ENCODE peak calls at places on chromosome 14, in ten cellular contexts. Y is stimulated activated CD8-positive, alpha-beta memory T cell treated with anti-CD3 and anti-CD28 coated beads, Interleukin-2, amount 100 ng/mL, for 48 hours; C is choroid plexus epithelial cell; H is head of caudate nucleus; U is pancreas; J is activated CD8-positive, alpha-beta memory T cell treated with anti-CD3 and anti-CD28 coated beads for 24 hours; O is HT-29; X is osteocyte; Q is H7; I is CD14-positive monocyte. R is an unnamed sample.

GRCh38 chr14:101169267-101169666 is 265.7 kb upstream of the RTL1 start:
- DNase-seq in J (no peak), U (no peak), I (no peak), Y (no peak), Q (no peak), X (no peak), H (no peak), C (no peak), O (no peak), R (no peak)

GRCh38 chr14:100524233-100524932 is 62.8 kb downstream of the BEGAIN start:
- DNase-seq in H (peak), J (no peak), U (no peak), I (no peak), Y (no peak), Q (peak), O (no peak), X (no peak), C (no peak), R (no peak)

GRCh38 chr14:90040411-90040810 is 21.4 kb upstream of the KCNK13 start:
- DNase-seq in J (no peak), I (no peak), H (no peak), C (no peak), Y (no peak), O (no peak), X (no peak), U (no peak), Q (no peak), R (no peak)

GRCh38 chr14:37746140-37746832 is 150.9 kb downstream of the TTC6 start:
- DNase-seq in X (no peak), U (no peak), I (no peak), Y (no peak), C (no peak), Q (no peak), J (no peak), H (no peak), O (no peak), R (no peak)

GRCh38 chr14:97218713-97219355 is 421.7 kb downstream of the VRK1 start:
- DNase-seq in U (no peak), Q (peak), I (no peak), J (peak), C (no peak), Y (no peak), X (no peak), O (no peak), H (peak), R (no peak)

GRCh38 chr14:104284107-104284592 is 145.8 kb downstream of the KIF26A start:
- DNase-seq in O (no peak), Y (no peak), X (no peak), C (no peak), H (no peak), Q (no peak), J (no peak), U (peak), I (peak), R (no peak)

GRCh38 chr14:46661728-46662127 is 10.1 kb upstream of the RPL10L start:
- DNase-seq in Y (no peak), H (no peak), C (peak), I (no peak), X (no peak), J (no peak), U (no peak), O (peak), Q (peak), R (no peak)

GRCh38 chr14:30507209-30507608 is 51.7 kb upstream of the G2E3 start:
- DNase-seq in X (no peak), H (no peak), I (no peak), O (no peak), U (no peak), Y (no peak), J (no peak), C (no peak), Q (no peak), R (no peak)

GRCh38 chr14:55446127-55446736 is 5.8 kb upstream of the TBPL2 start:
- DNase-seq in H (peak), I (no peak), X (no peak), Q (peak), U (no peak), C (peak), J (peak), Y (no peak), O (peak), R (no peak)

GRCh38 chr14:74417201-74417600 is 8.8 kb downstream of the SYNDIG1L start:
- DNase-seq in C (no peak), Y (no peak), J (no peak), Q (no peak), H (no peak), X (no peak), U (no peak), O (no peak), I (no peak), R (no peak)

GRCh38 chr14:57057803-57058202 is 210.9 kb downstream of the EXOC5 start:
- DNase-seq in X (no peak), H (no peak), J (no peak), O (no peak), I (no peak), C (no peak), U (no peak), Y (no peak), Q (peak), R (no peak)

R was measured in GM18507.